ENCODE peak calls at places on chromosome 18, in seven cellular contexts. One of them, this sample, is unnamed.

GRCh38 chr18:79643049-79643765 is 36.4 kb upstream of the CTDP1 start:
- DNase-seq in skeletal muscle cell: no peak
- DNase-seq in activated T-cell treated with anti-CD3 and anti-CD28 coated beads for 1 hour: no peak
- DNase-seq in activated gamma-delta T cell: no peak
- DNase-seq in CD4-positive, alpha-beta memory T cell: no peak
- DNase-seq in stimulated activated CD4-positive, alpha-beta T cell treated with anti-CD3 and anti-CD28 coated beads, Interleukin-12 subunit alpha, Interleukin-12 subunit beta, amount 100 ng/mL, for 4 hours: no peak
- DNase-seq in stimulated activated naive CD4-positive, alpha-beta T cell: no peak
- DNase-seq in this sample: no peak

GRCh38 chr18:23460285-23461273 is 7.5 kb downstream of the RIOK3 start:
- DNase-seq in stimulated activated CD4-positive, alpha-beta T cell treated with anti-CD3 and anti-CD28 coated beads, Interleukin-12 subunit alpha, Interleukin-12 subunit beta, amount 100 ng/mL, for 4 hours: no peak
- DNase-seq in skeletal muscle cell: no peak
- DNase-seq in stimulated activated naive CD4-positive, alpha-beta T cell: no peak
- DNase-seq in activated gamma-delta T cell: no peak
- DNase-seq in CD4-positive, alpha-beta memory T cell: no peak
- DNase-seq in activated T-cell treated with anti-CD3 and anti-CD28 coated beads for 1 hour: no peak
- DNase-seq in this sample: no peak

GRCh38 chr18:7561907-7562460 is 5.1 kb upstream of the PTPRM start:
- DNase-seq in CD4-positive, alpha-beta memory T cell: no peak
- DNase-seq in activated T-cell treated with anti-CD3 and anti-CD28 coated beads for 1 hour: no peak
- DNase-seq in skeletal muscle cell: no peak
- DNase-seq in stimulated activated naive CD4-positive, alpha-beta T cell: no peak
- DNase-seq in stimulated activated CD4-positive, alpha-beta T cell treated with anti-CD3 and anti-CD28 coated beads, Interleukin-12 subunit alpha, Interleukin-12 subunit beta, amount 100 ng/mL, for 4 hours: no peak
- DNase-seq in activated gamma-delta T cell: no peak
- DNase-seq in this sample: no peak

GRCh38 chr18:49639643-49640361 is 77.9 kb downstream of the LIPG start:
- DNase-seq in activated T-cell treated with anti-CD3 and anti-CD28 coated beads for 1 hour: no peak
- DNase-seq in CD4-positive, alpha-beta memory T cell: no peak
- DNase-seq in stimulated activated naive CD4-positive, alpha-beta T cell: no peak
- DNase-seq in skeletal muscle cell: peak; percentile 80
- DNase-seq in activated gamma-delta T cell: no peak
- DNase-seq in stimulated activated CD4-positive, alpha-beta T cell treated with anti-CD3 and anti-CD28 coated beads, Interleukin-12 subunit alpha, Interleukin-12 subunit beta, amount 100 ng/mL, for 4 hours: no peak
- DNase-seq in this sample: no peak

GRCh38 chr18:3526421-3527354 is 76.7 kb downstream of the TGIF1 start:
- DNase-seq in stimulated activated CD4-positive, alpha-beta T cell treated with anti-CD3 and anti-CD28 coated beads, Interleukin-12 subunit alpha, Interleukin-12 subunit beta, amount 100 ng/mL, for 4 hours: no peak
- DNase-seq in stimulated activated naive CD4-positive, alpha-beta T cell: no peak
- DNase-seq in activated gamma-delta T cell: no peak
- DNase-seq in CD4-positive, alpha-beta memory T cell: no peak
- DNase-seq in activated T-cell treated with anti-CD3 and anti-CD28 coated beads for 1 hour: no peak
- DNase-seq in skeletal muscle cell: peak; percentile 77
- DNase-seq in this sample: no peak

GRCh38 chr18:50527636-50528307 is 32.1 kb upstream of the MAPK4 start:
- DNase-seq in stimulated activated CD4-positive, alpha-beta T cell treated with anti-CD3 and anti-CD28 coated beads, Interleukin-12 subunit alpha, Interleukin-12 subunit beta, amount 100 ng/mL, for 4 hours: no peak
- DNase-seq in skeletal muscle cell: no peak
- DNase-seq in stimulated activated naive CD4-positive, alpha-beta T cell: no peak
- DNase-seq in activated T-cell treated with anti-CD3 and anti-CD28 coated beads for 1 hour: no peak
- DNase-seq in activated gamma-delta T cell: no peak
- DNase-seq in CD4-positive, alpha-beta memory T cell: no peak
- DNase-seq in this sample: no peak

GRCh38 chr18:7584646-7585271 is 17.6 kb downstream of the PTPRM start:
- DNase-seq in stimulated activated CD4-positive, alpha-beta T cell treated with anti-CD3 and anti-CD28 coated beads, Interleukin-12 subunit alpha, Interleukin-12 subunit beta, amount 100 ng/mL, for 4 hours: no peak
- DNase-seq in skeletal muscle cell: no peak
- DNase-seq in CD4-positive, alpha-beta memory T cell: no peak
- DNase-seq in stimulated activated naive CD4-positive, alpha-beta T cell: no peak
- DNase-seq in activated T-cell treated with anti-CD3 and anti-CD28 coated beads for 1 hour: no peak
- DNase-seq in activated gamma-delta T cell: no peak
- DNase-seq in this sample: no peak

GRCh38 chr18:45920367-45920766 is 46.8 kb downstream of the EPG5 start:
- DNase-seq in stimulated activated CD4-positive, alpha-beta T cell treated with anti-CD3 and anti-CD28 coated beads, Interleukin-12 subunit alpha, Interleukin-12 subunit beta, amount 100 ng/mL, for 4 hours: no peak
- DNase-seq in activated T-cell treated with anti-CD3 and anti-CD28 coated beads for 1 hour: no peak
- DNase-seq in CD4-positive, alpha-beta memory T cell: no peak
- DNase-seq in stimulated activated naive CD4-positive, alpha-beta T cell: no peak
- DNase-seq in skeletal muscle cell: peak; percentile 16
- DNase-seq in activated gamma-delta T cell: no peak
- DNase-seq in this sample: no peak

GRCh38 chr18:75276813-75277628 is 66.4 kb downstream of the TSHZ1 start:
- DNase-seq in activated T-cell treated with anti-CD3 and anti-CD28 coated beads for 1 hour: no peak
- DNase-seq in CD4-positive, alpha-beta memory T cell: no peak
- DNase-seq in stimulated activated naive CD4-positive, alpha-beta T cell: no peak
- DNase-seq in skeletal muscle cell: peak; percentile 52
- DNase-seq in stimulated activated CD4-positive, alpha-beta T cell treated with anti-CD3 and anti-CD28 coated beads, Interleukin-12 subunit alpha, Interleukin-12 subunit beta, amount 100 ng/mL, for 4 hours: no peak
- DNase-seq in activated gamma-delta T cell: no peak
- DNase-seq in this sample: no peak

GRCh38 chr18:50009772-50010171 is 185.2 kb downstream of the MYO5B start:
- DNase-seq in stimulated activated CD4-positive, alpha-beta T cell treated with anti-CD3 and anti-CD28 coated beads, Interleukin-12 subunit alpha, Interleukin-12 subunit beta, amount 100 ng/mL, for 4 hours: peak; percentile 6
- DNase-seq in stimulated activated naive CD4-positive, alpha-beta T cell: peak; percentile 4
- DNase-seq in CD4-positive, alpha-beta memory T cell: no peak
- DNase-seq in activated T-cell treated with anti-CD3 and anti-CD28 coated beads for 1 hour: peak; percentile 2
- DNase-seq in activated gamma-delta T cell: no peak
- DNase-seq in skeletal muscle cell: no peak
- DNase-seq in this sample: peak; percentile 10

GRCh38 chr18:49815927-49816326 is 2.6 kb upstream of the ACAA2 start:
- DNase-seq in stimulated activated CD4-positive, alpha-beta T cell treated with anti-CD3 and anti-CD28 coated beads, Interleukin-12 subunit alpha, Interleukin-12 subunit beta, amount 100 ng/mL, for 4 hours: no peak
- DNase-seq in activated gamma-delta T cell: no peak
- DNase-seq in activated T-cell treated with anti-CD3 and anti-CD28 coated beads for 1 hour: no peak
- DNase-seq in skeletal muscle cell: no peak
- DNase-seq in stimulated activated naive CD4-positive, alpha-beta T cell: no peak
- DNase-seq in CD4-positive, alpha-beta memory T cell: no peak
- DNase-seq in this sample: no peak

GRCh38 chr18:30889582-30890301 is 152.8 kb downstream of the DSC3 start:
- DNase-seq in CD4-positive, alpha-beta memory T cell: no peak
- DNase-seq in skeletal muscle cell: peak; percentile 9
- DNase-seq in stimulated activated CD4-positive, alpha-beta T cell treated with anti-CD3 and anti-CD28 coated beads, Interleukin-12 subunit alpha, Interleukin-12 subunit beta, amount 100 ng/mL, for 4 hours: no peak
- DNase-seq in activated T-cell treated with anti-CD3 and anti-CD28 coated beads for 1 hour: no peak
- DNase-seq in stimulated activated naive CD4-positive, alpha-beta T cell: no peak
- DNase-seq in activated gamma-delta T cell: no peak
- DNase-seq in this sample: no peak

GRCh38 chr18:28015671-28016070 is 161.3 kb downstream of the CDH2 start:
- DNase-seq in stimulated activated CD4-positive, alpha-beta T cell treated with anti-CD3 and anti-CD28 coated beads, Interleukin-12 subunit alpha, Interleukin-12 subunit beta, amount 100 ng/mL, for 4 hours: no peak
- DNase-seq in stimulated activated naive CD4-positive, alpha-beta T cell: no peak
- DNase-seq in activated gamma-delta T cell: no peak
- DNase-seq in CD4-positive, alpha-beta memory T cell: no peak
- DNase-seq in activated T-cell treated with anti-CD3 and anti-CD28 coated beads for 1 hour: no peak
- DNase-seq in skeletal muscle cell: no peak
- DNase-seq in this sample: no peak

GRCh38 chr18:60413944-60414547 is 41.5 kb upstream of the MC4R start:
- DNase-seq in CD4-positive, alpha-beta memory T cell: no peak
- DNase-seq in stimulated activated naive CD4-positive, alpha-beta T cell: no peak
- DNase-seq in activated T-cell treated with anti-CD3 and anti-CD28 coated beads for 1 hour: no peak
- DNase-seq in activated gamma-delta T cell: no peak
- DNase-seq in skeletal muscle cell: no peak
- DNase-seq in stimulated activated CD4-positive, alpha-beta T cell treated with anti-CD3 and anti-CD28 coated beads, Interleukin-12 subunit alpha, Interleukin-12 subunit beta, amount 100 ng/mL, for 4 hours: no peak
- DNase-seq in this sample: no peak

GRCh38 chr18:79884963-79885728 is 66.3 kb downstream of the SLC66A2 start:
- DNase-seq in CD4-positive, alpha-beta memory T cell: no peak
- DNase-seq in activated T-cell treated with anti-CD3 and anti-CD28 coated beads for 1 hour: no peak
- DNase-seq in skeletal muscle cell: no peak
- DNase-seq in stimulated activated CD4-positive, alpha-beta T cell treated with anti-CD3 and anti-CD28 coated beads, Interleukin-12 subunit alpha, Interleukin-12 subunit beta, amount 100 ng/mL, for 4 hours: no peak
- DNase-seq in activated gamma-delta T cell: no peak
- DNase-seq in stimulated activated naive CD4-positive, alpha-beta T cell: no peak
- DNase-seq in this sample: no peak

This sample was measured in T-helper 2 cell treated with Interferon-gamma antibody and Interleukin-4, amounts not matched to agents 5 μg/mL and 100 μg/mL, for 36 hours.